ENCODE peak calls at places on chromosomes 16 and 17, in ten cellular contexts. F, O, S, Q, D, X, Z, K, L and Y are unnamed samples.

GRCh38 chr17:64658931-64659330 is 3.2 kb downstream of the SMURF2 start:
- DNase-seq in F (no peak), O (no peak), S (no peak), Q (no peak), D (peak; percentile 90), X (no peak), Z (no peak), K (no peak), L (no peak), Y (no peak)

GRCh38 chr17:82101767-82102679 is 4.0 kb upstream of the FASN start:
- DNase-seq in F (peak; percentile 20), O (no peak), S (no peak), Q (no peak), D (no peak), X (no peak), Z (no peak), K (peak; percentile 40), L (no peak), Y (no peak)

GRCh38 chr16:72537684-72538083 is 365.7 kb upstream of the PMFBP1 start:
- DNase-seq in F (no peak), O (no peak), S (no peak), Q (no peak), D (peak; percentile 56), X (no peak), Z (no peak), K (no peak), L (no peak), Y (no peak)

GRCh38 chr17:45146616-45147101 is 1.6 kb upstream of the HEXIM1 start:
- DNase-seq in F (no peak), O (no peak), S (no peak), Q (peak; percentile 76), D (peak; percentile 82), X (no peak), Z (no peak), K (peak; percentile 68), L (peak; percentile 84), Y (peak; percentile 58)

GRCh38 chr16:54027126-54027922 is 259.3 kb downstream of the IRX3 start:
- DNase-seq in F (no peak), O (no peak), S (no peak), Q (no peak), D (peak; percentile 83), X (no peak), Z (no peak), K (no peak), L (no peak), Y (no peak)

GRCh38 chr17:31537558-31537957 is 146.1 kb downstream of the RAB11FIP4 start:
- DNase-seq in F (peak; percentile 49), O (no peak), S (no peak), Q (peak; percentile 80), D (peak; percentile 62), X (no peak), Z (no peak), K (peak; percentile 79), L (no peak), Y (no peak)

GRCh38 chr17:49361129-49361901 is 735 bp downstream of the ZNF652 start:
- DNase-seq in F (peak; percentile 40), O (peak; percentile 11), S (peak; percentile 69), Q (peak; percentile 36), D (no peak), X (peak; percentile 29), Z (peak; percentile 48), K (peak; percentile 37), L (peak; percentile 73), Y (no peak)

GRCh38 chr17:15106540-15106939 is 158.6 kb downstream of the PMP22 start:
- DNase-seq in F (no peak), O (no peak), S (no peak), Q (no peak), D (peak; percentile 45), X (no peak), Z (no peak), K (no peak), L (no peak), Y (no peak)

GRCh38 chr17:19812407-19812806 is 55.3 kb downstream of the ULK2 start:
- DNase-seq in F (no peak), O (no peak), S (no peak), Q (no peak), D (peak; percentile 10), X (no peak), Z (no peak), K (no peak), L (no peak), Y (no peak)

GRCh38 chr16:88514070-88514469 is 56.1 kb upstream of the ZC3H18 start:
- DNase-seq in F (no peak), O (no peak), S (no peak), Q (no peak), D (no peak), X (no peak), Z (no peak), K (no peak), L (no peak), Y (no peak)

GRCh38 chr17:44354582-44355309 is 8.9 kb downstream of the FAM171A2 start:
- DNase-seq in F (peak; percentile 27), O (no peak), S (peak; percentile 55), Q (no peak), D (no peak), X (peak; percentile 53), Z (no peak), K (peak; percentile 46), L (no peak), Y (no peak)

GRCh38 chr16:85370543-85370880 is 242.6 kb upstream of the GSE1 start:
- DNase-seq in F (no peak), O (no peak), S (no peak), Q (no peak), D (no peak), X (no peak), Z (no peak), K (no peak), L (no peak), Y (no peak)

DNA sequence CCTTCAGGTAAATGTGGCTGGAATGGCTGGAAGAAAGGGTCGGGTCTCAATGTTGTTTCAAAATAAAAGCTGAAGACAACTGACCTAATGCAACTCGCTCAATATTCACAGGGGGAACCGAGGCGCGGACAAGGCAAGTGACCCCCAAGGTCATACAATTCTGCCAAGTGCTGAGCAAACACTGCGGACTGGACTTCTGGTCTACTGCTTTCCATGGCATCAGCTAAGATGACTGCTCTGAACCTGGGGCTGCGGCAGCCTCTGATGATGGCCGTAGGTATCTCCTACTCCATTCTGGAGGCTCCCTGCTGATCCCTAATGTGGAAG is 21.9 kb downstream of the CA4 start:
- DNase-seq in F (no peak), O (no peak), S (no peak), Q (no peak), D (no peak), X (no peak), Z (no peak), K (no peak), L (no peak), Y (no peak)
- H3K27ac ChIP-seq in F (no peak overlapping the region), O (no peak overlapping the region), S (no peak overlapping the region), Q (no peak overlapping the region), D (no peak overlapping the region), X (no peak overlapping the region), Z (no peak overlapping the region), K (no peak overlapping the region), L (no peak overlapping the region), Y (no peak overlapping the region)

GRCh38 chr16:79864781-79865391 is 264.3 kb upstream of the MAF start:
- DNase-seq in F (no peak), O (no peak), S (no peak), Q (no peak), D (no peak), X (no peak), Z (no peak), K (no peak), L (no peak), Y (no peak)
- TF ChIP-seq POLR2A in F (no peak), O (no peak), S (no peak), Q (no peak), D (no peak), X (no peak), Z (no peak), K (no peak), L (no peak), Y (no peak)

GRCh38 chr16:70706948-70707465 is 21.2 kb upstream of the MTSS2 start:
- DNase-seq in F (peak; percentile 83), O (no peak), S (no peak), Q (peak; percentile 64), D (peak; percentile 91), X (no peak), Z (no peak), K (no peak), L (peak; percentile 90), Y (no peak)
- H3K27ac ChIP-seq in F (peak overlapping the region; percentile 94), O (peak overlapping the region; percentile 76), S (peak overlapping the region; percentile 15), Q (peak overlapping the region; percentile 93), D (peak overlapping the region; percentile 88), X (peak overlapping the region; percentile 34), Z (no peak overlapping the region), K (no peak overlapping the region), L (peak overlapping the region; percentile 99), Y (peak overlapping the region; percentile 87)

GRCh38 chr16:2206780-2207433 is 1.7 kb downstream of the MLST8 start:
- DNase-seq in F (no peak), O (no peak), S (no peak), Q (no peak), D (no peak), X (no peak), Z (no peak), K (no peak), L (no peak), Y (no peak)

GRCh38 chr16:2205967-2206313 is 686 bp downstream of the MLST8 start:
- DNase-seq in F (no peak), O (no peak), S (no peak), Q (no peak), D (no peak), X (no peak), Z (no peak), K (no peak), L (no peak), Y (peak; percentile 21)

GRCh38 chr16:2204727-2205103 is 539 bp upstream of the MLST8 start:
- DNase-seq in F (no peak), O (no peak), S (no peak), Q (no peak), D (no peak), X (no peak), Z (no peak), K (no peak), L (no peak), Y (no peak)

GRCh38 chr16:2206420-2206779 is 1.1 kb downstream of the MLST8 start:
- DNase-seq in F (no peak), O (no peak), S (no peak), Q (no peak), D (no peak), X (no peak), Z (no peak), K (no peak), L (no peak), Y (no peak)

DNA sequence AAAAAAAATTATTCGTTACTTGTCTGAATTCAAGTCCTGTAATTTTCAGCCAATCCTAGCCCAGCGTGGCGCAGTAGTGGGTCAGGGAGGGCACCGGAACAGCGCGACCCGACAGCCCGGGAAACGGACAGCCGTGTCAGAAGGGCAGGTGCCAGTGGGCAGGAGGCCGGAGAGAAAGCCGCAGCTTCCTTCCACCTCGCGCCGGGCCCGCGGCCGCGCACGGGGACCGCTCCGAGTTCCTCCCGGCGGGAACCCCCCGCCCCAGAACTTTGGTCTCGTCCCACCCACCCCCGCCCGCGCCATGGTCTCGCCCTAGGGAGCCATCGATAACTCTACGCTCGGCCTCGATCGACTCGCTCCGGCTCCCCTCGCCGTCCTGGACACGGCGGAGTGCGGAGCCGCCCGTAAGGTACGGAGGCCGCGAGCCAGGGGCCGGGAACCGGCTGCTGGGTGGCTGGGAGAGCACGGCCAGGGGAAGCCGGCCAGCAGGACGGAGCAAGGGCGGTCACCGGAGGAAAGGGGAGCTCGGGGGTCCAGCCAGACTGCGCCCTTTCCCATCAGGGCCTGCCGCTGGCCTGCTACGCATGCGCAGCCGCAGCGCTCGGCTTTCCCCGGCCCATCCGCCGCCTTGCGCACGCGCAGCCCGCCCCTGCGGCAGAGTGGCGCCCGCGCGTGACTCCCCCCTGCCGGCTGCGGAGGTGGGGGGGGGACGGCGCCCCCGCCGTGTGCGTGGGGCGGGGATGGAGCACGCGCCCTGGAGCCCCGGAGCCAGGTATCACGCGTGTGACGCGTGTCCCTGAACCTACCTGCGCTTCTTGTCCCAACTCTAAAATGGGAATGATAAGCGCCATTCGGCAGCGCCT is at the start of gene MLST8:
- DNase-seq in F (peak; percentile 89), O (peak; percentile 57), S (peak; percentile 92), Q (peak; percentile 74), D (peak; percentile 80), X (peak; percentile 88), Z (peak; percentile 45), K (peak; percentile 90), L (peak; percentile 94), Y (peak; percentile 71)
- TF ChIP-seq POLR2A in F (peak; percentile 42), O (peak; percentile 73), S (peak; percentile 78), Q (peak; percentile 66), D (peak; percentile 84), X (peak; percentile 73), Z (peak; percentile 92), K (peak; percentile 61), L (peak; percentile 54), Y (peak; percentile 73)